ENCODE peak calls at places on chromosomes 7 and 10, in six cellular contexts. U is mesothelial cell of epicardium; H is caudate nucleus; X is H54; Y is nephron progenitor cell; O is CD4-positive, alpha-beta memory T cell. N is an unnamed sample.

GRCh38 chr7:100752994-100753393 is 19.6 kb downstream of the ZAN start:
- DNase-seq in U (no peak), H (no peak), X (no peak), Y (no peak), O (no peak), N (no peak)

GRCh38 chr10:70673929-70674559 is 1.7 kb downstream of the ADAMTS14 start:
- DNase-seq in U (no peak), H (no peak), X (no peak), Y (no peak), O (no peak), N (no peak)

GRCh38 chr10:122152544-122152943 is 118.6 kb upstream of the BTBD16 start:
- DNase-seq in U (no peak), H (peak; percentile 67), X (no peak), Y (no peak), O (no peak), N (no peak)

GRCh38 chr7:88243345-88243909 is 23.6 kb upstream of the SRI start:
- DNase-seq in U (no peak), H (no peak), X (no peak), Y (no peak), O (no peak), N (no peak)

GRCh38 chr10:3271385-3272115 is 99.0 kb upstream of the PITRM1 start:
- DNase-seq in U (no peak), H (no peak), X (no peak), Y (no peak), O (no peak), N (no peak)

GRCh38 chr10:74548676-74549075 is 277.7 kb upstream of the KAT6B start:
- DNase-seq in U (no peak), H (no peak), X (no peak), Y (no peak), O (no peak), N (no peak)

GRCh38 chr7:25970381-25970780 is 181.6 kb upstream of the NFE2L3 start:
- DNase-seq in U (no peak), H (no peak), X (no peak), Y (no peak), O (no peak), N (no peak)

GRCh38 chr7:34849163-34849960 is 187.9 kb downstream of the DPY19L1 start:
- DNase-seq in U (no peak), H (no peak), X (peak; percentile 38), Y (no peak), O (no peak), N (no peak)

GRCh38 chr7:82105463-82105862 is 335.6 kb upstream of the HGF start:
- DNase-seq in U (no peak), H (no peak), X (peak; percentile 14), Y (no peak), O (no peak), N (no peak)

GRCh38 chr10:101967713-101968112 is 88.3 kb downstream of the ARMH3 start:
- DNase-seq in U (no peak), H (no peak), X (peak; percentile 42), Y (no peak), O (no peak), N (no peak)

GRCh38 chr7:113100091-113100723 is 13.6 kb upstream of the GPR85 start:
- DNase-seq in U (peak; percentile 63), H (no peak), X (no peak), Y (no peak), O (no peak), N (no peak)

GRCh38 chr10:52359466-52359865 is 45.4 kb downstream of the DKK1 start:
- DNase-seq in U (no peak), H (no peak), X (no peak), Y (no peak), O (no peak), N (no peak)

GRCh38 chr10:88851706-88852105 is at the start of gene ANKRD22:
- DNase-seq in U (no peak), H (no peak), X (peak; percentile 20), Y (no peak), O (no peak), N (no peak)

GRCh38 chr7:136528329-136528728 is 340.1 kb upstream of the CHRM2 start:
- DNase-seq in U (no peak), H (no peak), X (peak; percentile 17), Y (no peak), O (no peak), N (no peak)

GRCh38 chr7:77281780-77282478 is 82.3 kb upstream of the FGL2 start:
- DNase-seq in U (no peak), H (no peak), X (no peak), Y (peak; percentile 9), O (no peak), N (no peak)

GRCh38 chr7:37833107-37833817 is 15.1 kb upstream of the NME8 start:
- DNase-seq in U (peak; percentile 44), H (peak; percentile 11), X (peak; percentile 44), Y (peak; percentile 56), O (peak; percentile 31), N (peak; percentile 48)

GRCh38 chr10:55183993-55184392 is 383.0 kb upstream of the PCDH15 start:
- DNase-seq in U (no peak), H (no peak), X (no peak), Y (no peak), O (no peak), N (no peak)

GRCh38 chr7:81925530-81925929 is 155.7 kb upstream of the HGF start:
- DNase-seq in U (no peak), H (no peak), X (no peak), Y (peak; percentile 19), O (no peak), N (no peak)

GRCh38 chr7:100827330-100828226 is at the start of gene EPHB4:
- DNase-seq in U (peak; percentile 83), H (no peak), X (peak; percentile 81), Y (peak; percentile 91), O (no peak), N (no peak)

GRCh38 chr10:132890301-132890700 is 52.1 kb downstream of the CFAP46 start:
- DNase-seq in U (peak; percentile 3), H (no peak), X (no peak), Y (no peak), O (no peak), N (no peak)

GRCh38 chr7:712601-713457 is 13.7 kb upstream of the DNAAF5 start:
- DNase-seq in U (peak; percentile 38), H (no peak), X (no peak), Y (peak; percentile 38), O (no peak), N (no peak)

GRCh38 chr10:54444184-54444583 is 356.8 kb downstream of the PCDH15 start:
- DNase-seq in U (no peak), H (no peak), X (no peak), Y (no peak), O (no peak), N (no peak)

GRCh38 chr10:80136134-80136571 is 3.6 kb downstream of the PLAC9 start:
- DNase-seq in U (no peak), H (no peak), X (peak; percentile 75), Y (no peak), O (no peak), N (no peak)

GRCh38 chr10:75431180-75432111 is at the start of gene LRMDA:
- DNase-seq in U (no peak), H (no peak), X (no peak), Y (peak; percentile 61), O (no peak), N (no peak)

GRCh38 chr7:73528204-73528603 is 6.1 kb upstream of the BAZ1B start:
- DNase-seq in U (no peak), H (no peak), X (no peak), Y (no peak), O (no peak), N (no peak)

GRCh38 chr10:91410638-91411367 is 659 bp downstream of the HECTD2 start:
- DNase-seq in U (peak; percentile 41), H (peak; percentile 51), X (peak; percentile 52), Y (no peak), O (peak; percentile 45), N (no peak)

GRCh38 chr10:28681928-28682750 is 4.8 kb downstream of the BAMBI start:
- DNase-seq in U (no peak), H (no peak), X (no peak), Y (no peak), O (no peak), N (no peak)

GRCh38 chr10:103757531-103758293 is 97.7 kb downstream of the SH3PXD2A start:
- DNase-seq in U (no peak), H (no peak), X (peak; percentile 72), Y (no peak), O (no peak), N (no peak)

GRCh38 chr7:138785587-138786437 is 12.0 kb upstream of the TMEM213 start:
- DNase-seq in U (no peak), H (no peak), X (peak; percentile 49), Y (no peak), O (no peak), N (no peak)

GRCh38 chr10:130606001-130606405 is 469.8 kb downstream of the GLRX3 start:
- DNase-seq in U (no peak), H (no peak), X (no peak), Y (peak; percentile 15), O (no peak), N (no peak)

GRCh38 chr7:26510226-26510957 is 218.7 kb downstream of the SNX10 start:
- DNase-seq in U (no peak), H (no peak), X (no peak), Y (no peak), O (no peak), N (no peak)

GRCh38 chr10:70145166-70145665 is 1.3 kb downstream of the TYSND1 start:
- DNase-seq in U (no peak), H (no peak), X (no peak), Y (no peak), O (no peak), N (no peak)

GRCh38 chr7:108178393-108178792 is 48.2 kb upstream of the LAMB4 start:
- DNase-seq in U (no peak), H (no peak), X (no peak), Y (no peak), O (no peak), N (no peak)

GRCh38 chr7:98771519-98772241 is 98.1 kb downstream of the TMEM130 start:
- DNase-seq in U (no peak), H (no peak), X (no peak), Y (no peak), O (no peak), N (no peak)

GRCh38 chr7:119720541-119720940 is 552.4 kb upstream of the KCND2 start:
- DNase-seq in U (no peak), H (no peak), X (peak; percentile 6), Y (no peak), O (no peak), N (no peak)

N was measured in naive B cell.